ENCODE peak calls at places on chromosomes 13 and 19, in seven cellular contexts. K is fibroblast of villous mesenchyme; Q is stomach; B is CD8-positive, alpha-beta T cell; O is brain microvascular endothelial cell; A is breast epithelium; I is retinal pigment epithelial cell. Y is an unnamed sample.

GRCh38 chr19:518292-519231 is 11.3 kb downstream of the TPGS1 start:
- DNase-seq in K (peak), Q (no peak), B (peak), O (no peak), A (no peak), I (no peak), Y (no peak)

GRCh38 chr19:50928841-50929240 is 17.6 kb upstream of the KLK4 start:
- DNase-seq in K (no peak), Q (no peak), B (no peak), O (no peak), A (no peak), I (no peak), Y (no peak)

GRCh38 chr19:44782729-44783128 is 5.0 kb downstream of the CBLC start:
- DNase-seq in K (no peak), Q (no peak), B (no peak), O (no peak), A (no peak), I (no peak), Y (no peak)

GRCh38 chr19:8321760-8322637 is 703 bp downstream of the RPS28 start:
- DNase-seq in K (no peak), Q (no peak), B (no peak), O (no peak), A (no peak), I (no peak), Y (no peak)

GRCh38 chr13:48233886-48234488 is 981 bp downstream of the ITM2B start:
- DNase-seq in K (peak), Q (no peak), B (no peak), O (no peak), A (no peak), I (no peak), Y (no peak)

GRCh38 chr19:48718711-48719231 is 754 bp downstream of the MAMSTR start:
- DNase-seq in K (no peak), Q (no peak), B (no peak), O (no peak), A (no peak), I (no peak), Y (no peak)

GRCh38 chr19:55406869-55407624 is 541 bp downstream of the UBE2S start:
- DNase-seq in K (peak), Q (peak), B (no peak), O (no peak), A (no peak), I (no peak), Y (no peak)

GRCh38 chr13:110475550-110476219 is 85.8 kb downstream of the RAB20 start:
- DNase-seq in K (no peak), Q (no peak), B (no peak), O (no peak), A (no peak), I (no peak), Y (no peak)

GRCh38 chr19:16096281-16096855 is 15.3 kb upstream of the RAB8A start:
- DNase-seq in K (no peak), Q (no peak), B (no peak), O (no peak), A (no peak), I (no peak), Y (no peak)

GRCh38 chr13:70894258-70894657 is 786.0 kb upstream of the KLHL1 start:
- DNase-seq in K (no peak), Q (no peak), B (no peak), O (no peak), A (no peak), I (no peak), Y (no peak)

GRCh38 chr13:112693831-112694497 is 4.1 kb downstream of the ATP11A start:
- DNase-seq in K (peak), Q (peak), B (no peak), O (peak), A (peak), I (no peak), Y (no peak)

GRCh38 chr13:50690020-50690419 is 153.5 kb downstream of the DLEU7 start:
- DNase-seq in K (no peak), Q (no peak), B (no peak), O (no peak), A (no peak), I (no peak), Y (no peak)

GRCh38 chr13:51803018-51803417 is 945 bp downstream of the DHRS12 start:
- DNase-seq in K (no peak), Q (no peak), B (no peak), O (no peak), A (no peak), I (no peak), Y (no peak)

GRCh38 chr13:49220035-49220855 is at the start of gene MLNR:
- DNase-seq in K (peak), Q (no peak), B (no peak), O (no peak), A (no peak), I (no peak), Y (no peak)

GRCh38 chr13:105135852-105136251 is 1399.6 kb downstream of the EFNB2 start:
- DNase-seq in K (no peak), Q (no peak), B (no peak), O (no peak), A (no peak), I (no peak), Y (no peak)

GRCh38 chr19:40223135-40223822 is 3.2 kb downstream of the CCNP start:
- DNase-seq in K (no peak), Q (peak), B (no peak), O (no peak), A (no peak), I (no peak), Y (no peak)

GRCh38 chr19:44718441-44719261 is 19.7 kb downstream of the CEACAM16 start:
- DNase-seq in K (peak), Q (peak), B (no peak), O (no peak), A (peak), I (no peak), Y (no peak)

GRCh38 chr13:99484405-99484981 is 16.8 kb upstream of the TM9SF2 start:
- DNase-seq in K (peak), Q (no peak), B (no peak), O (peak), A (no peak), I (no peak), Y (no peak)

GRCh38 chr13:39788097-39788496 is 132.6 kb downstream of the COG6 start:
- DNase-seq in K (no peak), Q (no peak), B (no peak), O (no peak), A (no peak), I (no peak), Y (no peak)

GRCh38 chr19:43430142-43430710 is 15.5 kb downstream of the TEX101 start:
- DNase-seq in K (no peak), Q (no peak), B (no peak), O (no peak), A (no peak), I (no peak), Y (no peak)

GRCh38 chr19:13260883-13261653 is 110.9 kb downstream of the IER2 start:
- DNase-seq in K (peak), Q (peak), B (no peak), O (peak), A (no peak), I (peak), Y (peak)

GRCh38 chr13:37075164-37075563 is 15.7 kb upstream of the SUPT20H start:
- DNase-seq in K (no peak), Q (no peak), B (no peak), O (no peak), A (no peak), I (no peak), Y (no peak)

GRCh38 chr19:6181119-6181518 is 45.7 kb downstream of the ACSBG2 start:
- DNase-seq in K (no peak), Q (no peak), B (no peak), O (no peak), A (no peak), I (no peak), Y (no peak)

GRCh38 chr13:61685683-61686013 is 270.0 kb upstream of the PCDH20 start:
- DNase-seq in K (no peak), Q (no peak), B (no peak), O (no peak), A (no peak), I (peak), Y (peak)

GRCh38 chr13:41652735-41653361 is 195.5 kb downstream of the RGCC start:
- DNase-seq in K (peak), Q (no peak), B (peak), O (no peak), A (no peak), I (no peak), Y (no peak)

GRCh38 chr19:31253816-31254551 is 95.3 kb downstream of the TSHZ3 start:
- DNase-seq in K (peak), Q (no peak), B (no peak), O (no peak), A (no peak), I (no peak), Y (no peak)

GRCh38 chr13:67123165-67123564 is 107.0 kb downstream of the PCDH9 start:
- DNase-seq in K (no peak), Q (peak), B (no peak), O (no peak), A (no peak), I (no peak), Y (no peak)

GRCh38 chr13:53782400-53783030 is 753.9 kb downstream of the OLFM4 start:
- DNase-seq in K (peak), Q (peak), B (no peak), O (peak), A (no peak), I (peak), Y (peak)

GRCh38 chr13:96837809-96838208 is 156.5 kb downstream of the OXGR1 start:
- DNase-seq in K (no peak), Q (no peak), B (no peak), O (no peak), A (no peak), I (no peak), Y (no peak)

GRCh38 chr19:8259922-8260247 is 48.3 kb downstream of the CD320 start:
- DNase-seq in K (no peak), Q (no peak), B (no peak), O (no peak), A (peak), I (no peak), Y (no peak)

GRCh38 chr19:38469151-38469550 is 35.7 kb downstream of the RYR1 start:
- DNase-seq in K (no peak), Q (no peak), B (no peak), O (no peak), A (no peak), I (no peak), Y (no peak)

GRCh38 chr13:35763060-35763804 is 286.7 kb upstream of the MAB21L1 start:
- DNase-seq in K (no peak), Q (no peak), B (no peak), O (no peak), A (no peak), I (no peak), Y (no peak)

GRCh38 chr13:72657379-72657778 is 70.0 kb downstream of the MZT1 start:
- DNase-seq in K (no peak), Q (no peak), B (no peak), O (no peak), A (no peak), I (no peak), Y (no peak)

GRCh38 chr19:37706052-37706605 is 13.4 kb downstream of the ZNF607 start:
- DNase-seq in K (no peak), Q (no peak), B (no peak), O (no peak), A (no peak), I (no peak), Y (no peak)

GRCh38 chr13:38350114-38350617 is 515 bp downstream of the UFM1 start:
- DNase-seq in K (peak), Q (peak), B (peak), O (peak), A (peak), I (no peak), Y (peak)

GRCh38 chr19:7099597-7099921 is 30.1 kb downstream of the ZNF557 start:
- DNase-seq in K (no peak), Q (no peak), B (no peak), O (no peak), A (no peak), I (no peak), Y (no peak)

GRCh38 chr19:55189424-55189823 is 9.3 kb upstream of the SYT5 start:
- DNase-seq in K (peak), Q (no peak), B (no peak), O (peak), A (no peak), I (peak), Y (no peak)

GRCh38 chr19:45902651-45903625 is 525 bp upstream of the MYPOP start:
- DNase-seq in K (peak), Q (peak), B (peak), O (peak), A (peak), I (peak), Y (peak)

GRCh38 chr19:52670046-52670445 is 31.9 kb upstream of the ZNF83 start:
- DNase-seq in K (no peak), Q (no peak), B (no peak), O (no peak), A (no peak), I (no peak), Y (peak)

GRCh38 chr13:28531195-28531955 is 36.4 kb upstream of the FLT1 start:
- DNase-seq in K (peak), Q (peak), B (no peak), O (peak), A (no peak), I (no peak), Y (no peak)
- H3K4me3 ChIP-seq in K (peak), Q (peak), B (no peak), O (peak), A (peak), I (peak), Y (peak)

GRCh38 chr13:19890030-19890429 is 26.6 kb upstream of the ZMYM5 start:
- DNase-seq in K (no peak), Q (no peak), B (no peak), O (no peak), A (no peak), I (no peak), Y (no peak)

DNA sequence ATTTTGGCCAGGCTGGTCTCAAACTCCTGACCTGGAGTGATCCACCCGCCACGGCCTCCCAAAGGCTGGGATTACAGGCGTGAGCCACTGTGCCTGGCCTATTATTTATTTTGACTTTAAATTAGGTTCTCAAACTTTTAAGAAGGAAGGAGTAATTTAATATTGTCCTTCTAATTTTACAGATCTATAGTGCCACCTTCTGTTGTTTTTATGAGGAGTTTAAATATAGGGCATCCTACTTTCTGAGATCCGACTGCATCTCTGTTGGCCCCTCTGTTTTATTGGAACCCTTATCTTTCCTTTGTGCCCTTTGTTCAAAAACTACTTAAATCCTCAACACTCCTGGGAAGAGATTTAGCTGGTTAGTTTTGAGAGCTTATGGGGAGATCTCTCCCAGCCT is 25.4 kb upstream of the ZMYM5 start:
- DNase-seq in K (peak), Q (no peak), B (no peak), O (no peak), A (no peak), I (no peak), Y (no peak)
- TF ChIP-seq CTCF in K (peak), Q (no peak), B (peak), O (no peak), A (no peak), I (no peak), Y (no peak)

GRCh38 chr19:4327877-4328242 is 10.8 kb downstream of the STAP2 start:
- DNase-seq in K (no peak), Q (no peak), B (peak), O (no peak), A (no peak), I (no peak), Y (no peak)
- H3K4me3 ChIP-seq in K (peak), Q (peak), B (peak), O (peak), A (peak), I (peak), Y (peak)

GRCh38 chr13:114042066-114042815 is 68.4 kb upstream of the C13orf46 start:
- DNase-seq in K (no peak), Q (no peak), B (no peak), O (no peak), A (no peak), I (no peak), Y (no peak)
- TF ChIP-seq CTCF in K (no peak), Q (no peak), B (no peak), O (no peak), A (no peak), I (no peak), Y (no peak)

DNA sequence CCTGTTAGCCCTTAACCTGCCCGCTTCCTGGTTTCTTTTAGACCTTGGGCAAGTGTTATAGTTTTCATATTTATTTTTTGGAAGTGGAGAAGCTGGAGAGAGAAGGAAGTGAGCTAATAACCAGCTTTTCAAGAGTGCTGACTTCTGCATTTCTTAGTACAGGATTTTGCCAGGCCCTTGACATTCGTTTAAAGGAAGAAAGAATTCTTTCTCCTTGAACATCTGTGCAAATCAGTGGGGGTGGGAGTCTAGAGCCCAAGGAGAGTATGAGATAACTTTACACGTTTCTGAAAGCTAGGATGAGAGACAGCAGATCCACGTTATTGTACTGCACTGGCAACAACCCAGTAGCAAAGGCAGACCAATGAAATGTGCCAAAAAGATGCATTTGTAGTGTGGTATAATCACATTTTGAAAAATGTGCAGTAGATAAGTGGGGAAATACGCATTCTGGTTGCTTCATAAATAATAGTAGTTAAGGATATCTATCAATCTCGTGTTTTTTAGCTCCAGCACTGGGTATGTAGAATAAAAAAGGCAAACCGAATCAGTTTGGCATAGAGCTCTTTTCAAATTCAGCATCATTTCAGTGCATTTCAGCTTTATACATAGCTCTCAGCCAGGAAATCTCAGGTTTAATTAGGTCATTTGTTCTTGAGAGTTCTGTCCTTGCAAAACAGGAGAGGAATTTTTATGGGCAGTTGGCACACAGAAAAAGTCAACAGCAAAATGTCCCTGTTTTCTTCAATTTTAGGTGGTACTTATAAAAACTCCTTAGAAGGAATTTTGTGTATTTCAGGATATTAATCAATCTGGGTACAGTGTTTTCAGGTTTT is 4.3 kb downstream of the RNF113B start:
- DNase-seq in K (peak), Q (no peak), B (no peak), O (no peak), A (no peak), I (no peak), Y (no peak)
- H3K4me3 ChIP-seq in K (peak), Q (peak), B (no peak), O (no peak), A (no peak), I (no peak), Y (no peak)

DNA sequence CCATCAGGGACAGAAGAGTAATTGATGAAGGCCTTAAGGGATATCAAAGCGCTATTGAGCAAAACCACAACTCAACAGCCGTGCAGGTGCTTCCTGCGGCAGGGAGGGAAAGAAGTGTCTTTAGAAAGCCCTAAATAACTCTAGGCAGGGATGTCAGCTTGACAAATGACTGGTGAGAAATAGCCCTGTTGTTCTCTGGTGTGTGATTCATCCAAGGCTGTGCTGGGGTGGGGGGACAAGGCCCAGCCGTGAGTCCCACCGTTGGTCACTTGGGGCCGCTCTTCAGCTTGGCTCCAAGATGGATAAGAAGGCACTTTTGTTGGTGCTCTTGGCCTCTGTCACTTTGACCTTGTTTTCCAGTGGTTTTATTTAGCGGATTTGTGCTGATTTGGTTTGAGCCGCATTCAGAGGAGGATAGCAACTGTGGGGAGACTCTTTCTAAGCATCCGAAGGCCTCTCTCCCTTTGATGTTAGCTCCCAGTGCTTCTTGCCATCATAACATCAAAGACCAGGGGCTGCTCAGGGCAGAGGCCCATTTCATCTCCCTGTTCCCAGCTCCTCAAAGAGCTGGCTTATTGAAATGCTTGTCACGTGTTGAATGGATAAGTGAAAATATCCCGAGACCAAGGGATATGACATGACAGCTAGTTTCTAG is 130.3 kb upstream of the SERP2 start:
- DNase-seq in K (peak), Q (peak), B (no peak), O (peak), A (no peak), I (no peak), Y (no peak)
- TF ChIP-seq CTCF in K (peak), Q (no peak), B (no peak), O (peak), A (no peak), I (peak), Y (peak)